ENCODE peak calls at places on chromosome 10, in eight cellular contexts. One of them, this sample, is unnamed.

GRCh38 chr10:96846926-96847325 is 14.8 kb downstream of the LCOR start:
- DNase-seq in lower leg skin: no peak
- DNase-seq in A172: no peak
- DNase-seq in occipital lobe: no peak
- DNase-seq in naive thymus-derived CD8-positive, alpha-beta T cell: no peak
- DNase-seq in GM19239: no peak
- DNase-seq in LoVo: no peak
- DNase-seq in MCF 10A: no peak
- DNase-seq in this sample: no peak

GRCh38 chr10:73906524-73907447 is 4.1 kb upstream of the PLAU start:
- DNase-seq in GM19239: no peak
- DNase-seq in A172: peak; percentile 97
- DNase-seq in LoVo: peak; percentile 51
- DNase-seq in naive thymus-derived CD8-positive, alpha-beta T cell: no peak
- DNase-seq in occipital lobe: no peak
- DNase-seq in lower leg skin: no peak
- DNase-seq in MCF 10A: peak; percentile 88
- DNase-seq in this sample: no peak

GRCh38 chr10:68154211-68154497 is 44.9 kb downstream of the MYPN start:
- DNase-seq in GM19239: no peak
- DNase-seq in lower leg skin: no peak
- DNase-seq in LoVo: no peak
- DNase-seq in A172: peak; percentile 60
- DNase-seq in occipital lobe: peak; percentile 13
- DNase-seq in naive thymus-derived CD8-positive, alpha-beta T cell: no peak
- DNase-seq in MCF 10A: no peak
- DNase-seq in this sample: no peak

GRCh38 chr10:74992068-74992467 is 119.4 kb upstream of the SAMD8 start:
- DNase-seq in occipital lobe: no peak
- DNase-seq in A172: no peak
- DNase-seq in LoVo: no peak
- DNase-seq in MCF 10A: no peak
- DNase-seq in lower leg skin: no peak
- DNase-seq in GM19239: no peak
- DNase-seq in naive thymus-derived CD8-positive, alpha-beta T cell: no peak
- DNase-seq in this sample: no peak

GRCh38 chr10:118571123-118571522 is 24.3 kb downstream of the PRLHR start:
- DNase-seq in MCF 10A: no peak
- DNase-seq in LoVo: no peak
- DNase-seq in occipital lobe: no peak
- DNase-seq in A172: no peak
- DNase-seq in GM19239: no peak
- DNase-seq in lower leg skin: peak; percentile 61
- DNase-seq in naive thymus-derived CD8-positive, alpha-beta T cell: no peak
- DNase-seq in this sample: no peak

GRCh38 chr10:23693398-23693797 is 254.5 kb downstream of the OTUD1 start:
- DNase-seq in A172: no peak
- DNase-seq in lower leg skin: no peak
- DNase-seq in occipital lobe: no peak
- DNase-seq in LoVo: no peak
- DNase-seq in GM19239: no peak
- DNase-seq in naive thymus-derived CD8-positive, alpha-beta T cell: no peak
- DNase-seq in MCF 10A: no peak
- DNase-seq in this sample: no peak

GRCh38 chr10:59580257-59580863 is 129.3 kb downstream of the SLC16A9 start:
- DNase-seq in occipital lobe: no peak
- DNase-seq in naive thymus-derived CD8-positive, alpha-beta T cell: no peak
- DNase-seq in GM19239: no peak
- DNase-seq in MCF 10A: peak; percentile 34
- DNase-seq in lower leg skin: no peak
- DNase-seq in A172: no peak
- DNase-seq in LoVo: peak; percentile 25
- DNase-seq in this sample: no peak

GRCh38 chr10:28668363-28669226 is 8.7 kb upstream of the BAMBI start:
- DNase-seq in occipital lobe: no peak
- DNase-seq in A172: no peak
- DNase-seq in lower leg skin: no peak
- DNase-seq in MCF 10A: no peak
- DNase-seq in naive thymus-derived CD8-positive, alpha-beta T cell: no peak
- DNase-seq in LoVo: peak; percentile 48
- DNase-seq in GM19239: no peak
- DNase-seq in this sample: peak; percentile 47

GRCh38 chr10:9957352-9957751 is 1060.3 kb upstream of the CELF2 start:
- DNase-seq in LoVo: no peak
- DNase-seq in GM19239: no peak
- DNase-seq in lower leg skin: no peak
- DNase-seq in occipital lobe: no peak
- DNase-seq in naive thymus-derived CD8-positive, alpha-beta T cell: no peak
- DNase-seq in MCF 10A: peak; percentile 67
- DNase-seq in A172: no peak
- DNase-seq in this sample: no peak

GRCh38 chr10:129545257-129545656 is 78.2 kb downstream of the MGMT start:
- DNase-seq in naive thymus-derived CD8-positive, alpha-beta T cell: no peak
- DNase-seq in lower leg skin: no peak
- DNase-seq in GM19239: no peak
- DNase-seq in LoVo: no peak
- DNase-seq in MCF 10A: peak; percentile 80
- DNase-seq in A172: no peak
- DNase-seq in occipital lobe: no peak
- DNase-seq in this sample: no peak

GRCh38 chr10:504131-504611 is 185.3 kb downstream of the DIP2C start:
- DNase-seq in occipital lobe: no peak
- DNase-seq in lower leg skin: no peak
- DNase-seq in GM19239: no peak
- DNase-seq in MCF 10A: no peak
- DNase-seq in LoVo: no peak
- DNase-seq in A172: no peak
- DNase-seq in naive thymus-derived CD8-positive, alpha-beta T cell: no peak
- DNase-seq in this sample: no peak

GRCh38 chr10:84493951-84494848 is 165.8 kb downstream of the CCSER2 start:
- DNase-seq in MCF 10A: peak; percentile 52
- DNase-seq in occipital lobe: no peak
- DNase-seq in naive thymus-derived CD8-positive, alpha-beta T cell: no peak
- DNase-seq in lower leg skin: no peak
- DNase-seq in LoVo: peak; percentile 35
- DNase-seq in A172: peak; percentile 96
- DNase-seq in GM19239: no peak
- DNase-seq in this sample: no peak

GRCh38 chr10:43202224-43202656 is 64.0 kb downstream of the CSGALNACT2 start:
- DNase-seq in occipital lobe: no peak
- DNase-seq in GM19239: peak; percentile 73
- DNase-seq in naive thymus-derived CD8-positive, alpha-beta T cell: peak; percentile 77
- DNase-seq in lower leg skin: no peak
- DNase-seq in LoVo: no peak
- DNase-seq in A172: no peak
- DNase-seq in MCF 10A: no peak
- DNase-seq in this sample: no peak

GRCh38 chr10:130809181-130809580 is 502.3 kb downstream of the TCERG1L start:
- DNase-seq in occipital lobe: no peak
- DNase-seq in naive thymus-derived CD8-positive, alpha-beta T cell: peak; percentile 37
- DNase-seq in GM19239: no peak
- DNase-seq in A172: no peak
- DNase-seq in LoVo: no peak
- DNase-seq in lower leg skin: no peak
- DNase-seq in MCF 10A: no peak
- DNase-seq in this sample: no peak

GRCh38 chr10:67812007-67812406 is 26.0 kb downstream of the DNAJC12 start:
- DNase-seq in LoVo: no peak
- DNase-seq in naive thymus-derived CD8-positive, alpha-beta T cell: no peak
- DNase-seq in GM19239: no peak
- DNase-seq in MCF 10A: no peak
- DNase-seq in A172: no peak
- DNase-seq in occipital lobe: no peak
- DNase-seq in lower leg skin: no peak
- DNase-seq in this sample: no peak

GRCh38 chr10:70672993-70673928 is 955 bp downstream of the ADAMTS14 start:
- DNase-seq in naive thymus-derived CD8-positive, alpha-beta T cell: no peak
- DNase-seq in MCF 10A: peak; percentile 64
- DNase-seq in A172: peak; percentile 72
- DNase-seq in lower leg skin: no peak
- DNase-seq in GM19239: no peak
- DNase-seq in occipital lobe: no peak
- DNase-seq in LoVo: no peak
- DNase-seq in this sample: no peak

GRCh38 chr10:121928528-121928884 is 675 bp upstream of the ATE1 start:
- DNase-seq in A172: peak; percentile 3
- DNase-seq in MCF 10A: peak; percentile 32
- DNase-seq in occipital lobe: no peak
- DNase-seq in lower leg skin: peak; percentile 31
- DNase-seq in GM19239: peak; percentile 15
- DNase-seq in naive thymus-derived CD8-positive, alpha-beta T cell: no peak
- DNase-seq in LoVo: peak; percentile 11
- DNase-seq in this sample: no peak

GRCh38 chr10:97230146-97230545 is 44.4 kb upstream of the SLIT1 start:
- DNase-seq in MCF 10A: no peak
- DNase-seq in GM19239: no peak
- DNase-seq in occipital lobe: no peak
- DNase-seq in LoVo: no peak
- DNase-seq in A172: peak; percentile 6
- DNase-seq in naive thymus-derived CD8-positive, alpha-beta T cell: no peak
- DNase-seq in lower leg skin: no peak
- DNase-seq in this sample: no peak

GRCh38 chr10:91493313-91493712 is 83.2 kb downstream of the HECTD2 start:
- DNase-seq in LoVo: peak; percentile 50
- DNase-seq in lower leg skin: no peak
- DNase-seq in occipital lobe: no peak
- DNase-seq in naive thymus-derived CD8-positive, alpha-beta T cell: no peak
- DNase-seq in GM19239: no peak
- DNase-seq in MCF 10A: peak; percentile 43
- DNase-seq in A172: peak; percentile 64
- DNase-seq in this sample: no peak

GRCh38 chr10:44975487-44976331 is 2.9 kb downstream of the DEPP1 start:
- DNase-seq in naive thymus-derived CD8-positive, alpha-beta T cell: no peak
- DNase-seq in LoVo: peak; percentile 36
- DNase-seq in A172: peak; percentile 85
- DNase-seq in lower leg skin: no peak
- DNase-seq in GM19239: no peak
- DNase-seq in MCF 10A: peak; percentile 59
- DNase-seq in occipital lobe: no peak
- DNase-seq in this sample: no peak

GRCh38 chr10:11177926-11178453 is 160.3 kb downstream of the CELF2 start:
- DNase-seq in GM19239: no peak
- DNase-seq in naive thymus-derived CD8-positive, alpha-beta T cell: no peak
- DNase-seq in occipital lobe: no peak
- DNase-seq in MCF 10A: no peak
- DNase-seq in lower leg skin: no peak
- DNase-seq in LoVo: no peak
- DNase-seq in A172: no peak
- DNase-seq in this sample: no peak

GRCh38 chr10:77428776-77429395 is 208.7 kb downstream of the KCNMA1 start:
- DNase-seq in GM19239: no peak
- DNase-seq in LoVo: no peak
- DNase-seq in lower leg skin: no peak
- DNase-seq in MCF 10A: peak; percentile 45
- DNase-seq in naive thymus-derived CD8-positive, alpha-beta T cell: no peak
- DNase-seq in A172: peak; percentile 32
- DNase-seq in occipital lobe: no peak
- DNase-seq in this sample: no peak

GRCh38 chr10:98664329-98665042 is 217.8 kb upstream of the HPS1 start:
- DNase-seq in LoVo: peak; percentile 64
- DNase-seq in MCF 10A: peak; percentile 61
- DNase-seq in GM19239: peak; percentile 21
- DNase-seq in naive thymus-derived CD8-positive, alpha-beta T cell: no peak
- DNase-seq in occipital lobe: no peak
- DNase-seq in A172: peak; percentile 6
- DNase-seq in lower leg skin: no peak
- DNase-seq in this sample: no peak

This sample was measured in activated T-helper 9 cell treated with anti-CD3 and anti-CD28 coated beads, Interleukin-2, amount 50 U/mL, for 16 hours.